ENCODE peak calls at places on chromosomes 2 and 18, in ten cellular contexts. One of them, this sample, is unnamed.

GRCh38 chr2:224982910-224983688 is 59.2 kb downstream of the DOCK10 start:
- DNase-seq in NAMALWA: no peak
- DNase-seq in chondrocyte: no peak
- DNase-seq in cortex of kidney: no peak
- DNase-seq in stimulated activated naive CD4-positive, alpha-beta T cell: peak
- DNase-seq in T-helper 9 cell: peak
- DNase-seq in B cell: peak
- DNase-seq in stimulated activated CD4-positive, alpha-beta T cell treated with anti-CD3 and anti-CD28 coated beads, Interleukin-4, amount 100 ng/mL, for 1 hour: no peak
- DNase-seq in heart right ventricle: no peak
- DNase-seq in activated naive CD4-positive, alpha-beta T cell treated with Interleukin-2 at 50 U/mL for 16 hours: peak
- DNase-seq in this sample: no peak

GRCh38 chr2:201883559-201883958 is 77.2 kb downstream of the CDK15 start:
- DNase-seq in B cell: no peak
- DNase-seq in heart right ventricle: peak
- DNase-seq in NAMALWA: no peak
- DNase-seq in activated naive CD4-positive, alpha-beta T cell treated with Interleukin-2 at 50 U/mL for 16 hours: no peak
- DNase-seq in cortex of kidney: no peak
- DNase-seq in T-helper 9 cell: no peak
- DNase-seq in stimulated activated naive CD4-positive, alpha-beta T cell: no peak
- DNase-seq in stimulated activated CD4-positive, alpha-beta T cell treated with anti-CD3 and anti-CD28 coated beads, Interleukin-4, amount 100 ng/mL, for 1 hour: no peak
- DNase-seq in chondrocyte: no peak
- DNase-seq in this sample: peak

GRCh38 chr18:13473751-13474150 is 252.6 kb downstream of the FAM210A start:
- DNase-seq in stimulated activated naive CD4-positive, alpha-beta T cell: no peak
- DNase-seq in T-helper 9 cell: no peak
- DNase-seq in stimulated activated CD4-positive, alpha-beta T cell treated with anti-CD3 and anti-CD28 coated beads, Interleukin-4, amount 100 ng/mL, for 1 hour: no peak
- DNase-seq in cortex of kidney: no peak
- DNase-seq in chondrocyte: no peak
- DNase-seq in B cell: no peak
- DNase-seq in activated naive CD4-positive, alpha-beta T cell treated with Interleukin-2 at 50 U/mL for 16 hours: no peak
- DNase-seq in heart right ventricle: no peak
- DNase-seq in NAMALWA: no peak
- DNase-seq in this sample: no peak

GRCh38 chr2:179049546-179050311 is at the start of gene CCDC141:
- DNase-seq in NAMALWA: peak
- DNase-seq in activated naive CD4-positive, alpha-beta T cell treated with Interleukin-2 at 50 U/mL for 16 hours: no peak
- DNase-seq in stimulated activated naive CD4-positive, alpha-beta T cell: peak
- DNase-seq in stimulated activated CD4-positive, alpha-beta T cell treated with anti-CD3 and anti-CD28 coated beads, Interleukin-4, amount 100 ng/mL, for 1 hour: no peak
- DNase-seq in B cell: peak
- DNase-seq in T-helper 9 cell: no peak
- DNase-seq in chondrocyte: no peak
- DNase-seq in cortex of kidney: no peak
- DNase-seq in heart right ventricle: peak
- DNase-seq in this sample: no peak

GRCh38 chr2:157691695-157692094 is 63.0 kb upstream of the ACVR1C start:
- DNase-seq in stimulated activated naive CD4-positive, alpha-beta T cell: no peak
- DNase-seq in T-helper 9 cell: no peak
- DNase-seq in heart right ventricle: no peak
- DNase-seq in B cell: no peak
- DNase-seq in activated naive CD4-positive, alpha-beta T cell treated with Interleukin-2 at 50 U/mL for 16 hours: no peak
- DNase-seq in NAMALWA: no peak
- DNase-seq in stimulated activated CD4-positive, alpha-beta T cell treated with anti-CD3 and anti-CD28 coated beads, Interleukin-4, amount 100 ng/mL, for 1 hour: no peak
- DNase-seq in chondrocyte: no peak
- DNase-seq in cortex of kidney: no peak
- DNase-seq in this sample: no peak

GRCh38 chr2:241803387-241804325 is 5.3 kb upstream of the NEU4 start:
- DNase-seq in T-helper 9 cell: no peak
- DNase-seq in stimulated activated naive CD4-positive, alpha-beta T cell: peak
- DNase-seq in stimulated activated CD4-positive, alpha-beta T cell treated with anti-CD3 and anti-CD28 coated beads, Interleukin-4, amount 100 ng/mL, for 1 hour: peak
- DNase-seq in NAMALWA: no peak
- DNase-seq in B cell: peak
- DNase-seq in activated naive CD4-positive, alpha-beta T cell treated with Interleukin-2 at 50 U/mL for 16 hours: peak
- DNase-seq in cortex of kidney: no peak
- DNase-seq in chondrocyte: peak
- DNase-seq in heart right ventricle: peak
- DNase-seq in this sample: no peak

GRCh38 chr2:119282139-119282965 is 58.7 kb downstream of the STEAP3 start:
- DNase-seq in chondrocyte: no peak
- DNase-seq in heart right ventricle: no peak
- DNase-seq in NAMALWA: no peak
- DNase-seq in activated naive CD4-positive, alpha-beta T cell treated with Interleukin-2 at 50 U/mL for 16 hours: no peak
- DNase-seq in cortex of kidney: no peak
- DNase-seq in B cell: no peak
- DNase-seq in stimulated activated CD4-positive, alpha-beta T cell treated with anti-CD3 and anti-CD28 coated beads, Interleukin-4, amount 100 ng/mL, for 1 hour: no peak
- DNase-seq in T-helper 9 cell: no peak
- DNase-seq in stimulated activated naive CD4-positive, alpha-beta T cell: no peak
- DNase-seq in this sample: no peak

GRCh38 chr18:46627136-46627535 is 29.9 kb downstream of the LOXHD1 start:
- DNase-seq in chondrocyte: no peak
- DNase-seq in heart right ventricle: no peak
- DNase-seq in T-helper 9 cell: no peak
- DNase-seq in stimulated activated naive CD4-positive, alpha-beta T cell: no peak
- DNase-seq in stimulated activated CD4-positive, alpha-beta T cell treated with anti-CD3 and anti-CD28 coated beads, Interleukin-4, amount 100 ng/mL, for 1 hour: no peak
- DNase-seq in NAMALWA: no peak
- DNase-seq in B cell: no peak
- DNase-seq in activated naive CD4-positive, alpha-beta T cell treated with Interleukin-2 at 50 U/mL for 16 hours: no peak
- DNase-seq in cortex of kidney: no peak
- DNase-seq in this sample: no peak

GRCh38 chr18:59950215-59950944 is 50.6 kb downstream of the PMAIP1 start:
- DNase-seq in B cell: no peak
- DNase-seq in T-helper 9 cell: no peak
- DNase-seq in NAMALWA: peak
- DNase-seq in stimulated activated CD4-positive, alpha-beta T cell treated with anti-CD3 and anti-CD28 coated beads, Interleukin-4, amount 100 ng/mL, for 1 hour: no peak
- DNase-seq in activated naive CD4-positive, alpha-beta T cell treated with Interleukin-2 at 50 U/mL for 16 hours: no peak
- DNase-seq in chondrocyte: no peak
- DNase-seq in heart right ventricle: no peak
- DNase-seq in cortex of kidney: no peak
- DNase-seq in stimulated activated naive CD4-positive, alpha-beta T cell: no peak
- DNase-seq in this sample: no peak

GRCh38 chr2:17912266-17912691 is 33.8 kb downstream of the KCNS3 start:
- DNase-seq in cortex of kidney: no peak
- DNase-seq in activated naive CD4-positive, alpha-beta T cell treated with Interleukin-2 at 50 U/mL for 16 hours: no peak
- DNase-seq in stimulated activated CD4-positive, alpha-beta T cell treated with anti-CD3 and anti-CD28 coated beads, Interleukin-4, amount 100 ng/mL, for 1 hour: no peak
- DNase-seq in chondrocyte: no peak
- DNase-seq in heart right ventricle: peak
- DNase-seq in NAMALWA: peak
- DNase-seq in T-helper 9 cell: no peak
- DNase-seq in stimulated activated naive CD4-positive, alpha-beta T cell: no peak
- DNase-seq in B cell: peak
- DNase-seq in this sample: no peak

GRCh38 chr2:147331790-147332419 is 512.9 kb upstream of the ACVR2A start:
- DNase-seq in NAMALWA: peak
- DNase-seq in T-helper 9 cell: peak
- DNase-seq in chondrocyte: no peak
- DNase-seq in stimulated activated naive CD4-positive, alpha-beta T cell: peak
- DNase-seq in stimulated activated CD4-positive, alpha-beta T cell treated with anti-CD3 and anti-CD28 coated beads, Interleukin-4, amount 100 ng/mL, for 1 hour: peak
- DNase-seq in activated naive CD4-positive, alpha-beta T cell treated with Interleukin-2 at 50 U/mL for 16 hours: peak
- DNase-seq in B cell: no peak
- DNase-seq in cortex of kidney: no peak
- DNase-seq in heart right ventricle: no peak
- DNase-seq in this sample: no peak

GRCh38 chr2:2012505-2012904 is 268.2 kb upstream of the PXDN start:
- DNase-seq in NAMALWA: no peak
- DNase-seq in stimulated activated CD4-positive, alpha-beta T cell treated with anti-CD3 and anti-CD28 coated beads, Interleukin-4, amount 100 ng/mL, for 1 hour: no peak
- DNase-seq in activated naive CD4-positive, alpha-beta T cell treated with Interleukin-2 at 50 U/mL for 16 hours: no peak
- DNase-seq in heart right ventricle: peak
- DNase-seq in stimulated activated naive CD4-positive, alpha-beta T cell: no peak
- DNase-seq in cortex of kidney: no peak
- DNase-seq in T-helper 9 cell: no peak
- DNase-seq in chondrocyte: no peak
- DNase-seq in B cell: no peak
- DNase-seq in this sample: no peak

GRCh38 chr2:230067990-230068657 is 600 bp downstream of the SLC16A14 start:
- DNase-seq in heart right ventricle: peak
- DNase-seq in cortex of kidney: no peak
- DNase-seq in activated naive CD4-positive, alpha-beta T cell treated with Interleukin-2 at 50 U/mL for 16 hours: peak
- DNase-seq in stimulated activated naive CD4-positive, alpha-beta T cell: peak
- DNase-seq in stimulated activated CD4-positive, alpha-beta T cell treated with anti-CD3 and anti-CD28 coated beads, Interleukin-4, amount 100 ng/mL, for 1 hour: peak
- DNase-seq in B cell: peak
- DNase-seq in NAMALWA: peak
- DNase-seq in T-helper 9 cell: peak
- DNase-seq in chondrocyte: no peak
- DNase-seq in this sample: peak

GRCh38 chr2:120066708-120067547 is 54.1 kb downstream of the EPB41L5 start:
- DNase-seq in T-helper 9 cell: no peak
- DNase-seq in NAMALWA: no peak
- DNase-seq in cortex of kidney: no peak
- DNase-seq in chondrocyte: no peak
- DNase-seq in heart right ventricle: peak
- DNase-seq in stimulated activated CD4-positive, alpha-beta T cell treated with anti-CD3 and anti-CD28 coated beads, Interleukin-4, amount 100 ng/mL, for 1 hour: no peak
- DNase-seq in stimulated activated naive CD4-positive, alpha-beta T cell: no peak
- DNase-seq in activated naive CD4-positive, alpha-beta T cell treated with Interleukin-2 at 50 U/mL for 16 hours: no peak
- DNase-seq in B cell: no peak
- DNase-seq in this sample: no peak

GRCh38 chr2:23618696-23619530 is 233.9 kb downstream of the KLHL29 start:
- DNase-seq in activated naive CD4-positive, alpha-beta T cell treated with Interleukin-2 at 50 U/mL for 16 hours: no peak
- DNase-seq in stimulated activated CD4-positive, alpha-beta T cell treated with anti-CD3 and anti-CD28 coated beads, Interleukin-4, amount 100 ng/mL, for 1 hour: no peak
- DNase-seq in T-helper 9 cell: no peak
- DNase-seq in chondrocyte: peak
- DNase-seq in stimulated activated naive CD4-positive, alpha-beta T cell: no peak
- DNase-seq in NAMALWA: no peak
- DNase-seq in cortex of kidney: no peak
- DNase-seq in B cell: no peak
- DNase-seq in heart right ventricle: no peak
- DNase-seq in this sample: no peak

GRCh38 chr2:29115797-29116781 is 874 bp downstream of the CLIP4 start:
- DNase-seq in B cell: peak
- DNase-seq in activated naive CD4-positive, alpha-beta T cell treated with Interleukin-2 at 50 U/mL for 16 hours: peak
- DNase-seq in T-helper 9 cell: peak
- DNase-seq in NAMALWA: no peak
- DNase-seq in cortex of kidney: no peak
- DNase-seq in stimulated activated CD4-positive, alpha-beta T cell treated with anti-CD3 and anti-CD28 coated beads, Interleukin-4, amount 100 ng/mL, for 1 hour: peak
- DNase-seq in chondrocyte: no peak
- DNase-seq in stimulated activated naive CD4-positive, alpha-beta T cell: peak
- DNase-seq in heart right ventricle: peak
- DNase-seq in this sample: peak

GRCh38 chr2:205405194-205405593 is 277.1 kb upstream of the NRP2 start:
- DNase-seq in stimulated activated naive CD4-positive, alpha-beta T cell: no peak
- DNase-seq in T-helper 9 cell: no peak
- DNase-seq in heart right ventricle: no peak
- DNase-seq in chondrocyte: no peak
- DNase-seq in NAMALWA: no peak
- DNase-seq in activated naive CD4-positive, alpha-beta T cell treated with Interleukin-2 at 50 U/mL for 16 hours: no peak
- DNase-seq in B cell: no peak
- DNase-seq in cortex of kidney: no peak
- DNase-seq in stimulated activated CD4-positive, alpha-beta T cell treated with anti-CD3 and anti-CD28 coated beads, Interleukin-4, amount 100 ng/mL, for 1 hour: no peak
- DNase-seq in this sample: no peak